ENCODE peak calls at places on chromosomes 4 and X, in five cellular contexts. T, Q, C, R and I are unnamed samples.

GRCh38 chr4:139171878-139172691 is 4.9 kb downstream of the ELF2 start:
- DNase-seq in T (no peak), Q (peak; percentile 77), C (no peak), R (no peak), I (no peak)

GRCh38 chr4:47312170-47312569 is 151.3 kb downstream of the COMMD8 start:
- DNase-seq in T (no peak), Q (no peak), C (no peak), R (no peak), I (no peak)

GRCh38 chr4:48109413-48110263 is 24.4 kb downstream of the TXK start:
- DNase-seq in T (no peak), Q (peak; percentile 58), C (peak; percentile 44), R (peak; percentile 42), I (peak; percentile 59)

GRCh38 chrX:150692296-150692695 is 900 bp upstream of the MTMR1 start:
- DNase-seq in T (no peak), Q (no peak), C (no peak), R (no peak), I (no peak)

GRCh38 chrX:46686003-46686645 is 72.8 kb downstream of the SLC9A7 start:
- DNase-seq in T (no peak), Q (peak; percentile 56), C (peak; percentile 32), R (peak; percentile 34), I (peak; percentile 24)

GRCh38 chr4:183300070-183300469 is 20.0 kb downstream of the CLDN22 start:
- DNase-seq in T (peak; percentile 63), Q (peak; percentile 15), C (no peak), R (no peak), I (no peak)

GRCh38 chr4:5738061-5738460 is 27.1 kb downstream of the EVC start:
- DNase-seq in T (no peak), Q (peak; percentile 35), C (no peak), R (no peak), I (no peak)

GRCh38 chr4:174483792-174484191 is 38.5 kb downstream of the HPGD start:
- DNase-seq in T (no peak), Q (no peak), C (no peak), R (no peak), I (no peak)

GRCh38 chrX:102712967-102713677 is 874 bp downstream of the GPRASP2 start:
- DNase-seq in T (peak; percentile 37), Q (peak; percentile 71), C (peak; percentile 9), R (no peak), I (no peak)

GRCh38 chrX:68827848-68828562 is 816 bp upstream of the EFNB1 start:
- DNase-seq in T (peak; percentile 78), Q (peak; percentile 71), C (peak; percentile 75), R (peak; percentile 66), I (peak; percentile 67)

GRCh38 chrX:133325422-133325821 is 89.9 kb downstream of the GPC4 start:
- DNase-seq in T (no peak), Q (no peak), C (no peak), R (no peak), I (no peak)

GRCh38 chrX:9566150-9566621 is 101.3 kb downstream of the TBL1X start:
- DNase-seq in T (peak; percentile 56), Q (peak; percentile 86), C (no peak), R (no peak), I (peak; percentile 5)

GRCh38 chr4:54487491-54487890 is 170.3 kb upstream of the KIT start:
- DNase-seq in T (no peak), Q (peak; percentile 54), C (no peak), R (no peak), I (no peak)

GRCh38 chr4:31415629-31416028 is 695.5 kb downstream of the PCDH7 start:
- DNase-seq in T (no peak), Q (no peak), C (no peak), R (no peak), I (no peak)

GRCh38 chr4:145289403-145290076 is 109.2 kb upstream of the OTUD4 start:
- DNase-seq in T (no peak), Q (peak; percentile 91), C (no peak), R (no peak), I (no peak)

GRCh38 chr4:87235020-87235671 is 14.7 kb upstream of the KLHL8 start:
- DNase-seq in T (no peak), Q (peak; percentile 70), C (no peak), R (no peak), I (no peak)
- H3K4me3 ChIP-seq in T (peak overlapping the region; percentile 38), Q (peak overlapping the region; percentile 76), C (peak overlapping the region; percentile 36), R (peak overlapping the region; percentile 47), I (peak overlapping the region; percentile 42)

DNA sequence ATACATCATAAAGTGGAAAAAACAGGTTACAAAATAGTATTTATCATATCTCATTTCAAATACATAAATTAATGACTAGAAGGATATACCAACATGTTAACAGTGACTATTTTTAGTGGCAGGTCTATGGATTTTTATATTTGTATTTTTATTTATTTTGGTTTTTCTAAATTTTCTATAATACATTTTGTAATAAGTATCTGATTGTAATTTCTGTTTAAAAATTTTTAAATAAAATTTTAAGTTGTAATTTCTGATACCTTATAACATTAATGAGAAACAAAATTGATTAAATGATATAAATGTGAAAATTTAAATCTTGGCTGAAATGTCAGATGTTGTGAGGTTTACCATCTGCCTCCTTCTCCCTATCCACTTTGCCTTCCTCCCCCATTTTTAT is 2.5 kb downstream of the NONO start:
- DNase-seq in T (no peak), Q (no peak), C (no peak), R (no peak), I (no peak)
- H3K4me3 ChIP-seq in T (peak overlapping the region; percentile 64), Q (peak overlapping the region; percentile 95), C (peak overlapping the region; percentile 88), R (no peak overlapping the region), I (no peak overlapping the region)

DNA sequence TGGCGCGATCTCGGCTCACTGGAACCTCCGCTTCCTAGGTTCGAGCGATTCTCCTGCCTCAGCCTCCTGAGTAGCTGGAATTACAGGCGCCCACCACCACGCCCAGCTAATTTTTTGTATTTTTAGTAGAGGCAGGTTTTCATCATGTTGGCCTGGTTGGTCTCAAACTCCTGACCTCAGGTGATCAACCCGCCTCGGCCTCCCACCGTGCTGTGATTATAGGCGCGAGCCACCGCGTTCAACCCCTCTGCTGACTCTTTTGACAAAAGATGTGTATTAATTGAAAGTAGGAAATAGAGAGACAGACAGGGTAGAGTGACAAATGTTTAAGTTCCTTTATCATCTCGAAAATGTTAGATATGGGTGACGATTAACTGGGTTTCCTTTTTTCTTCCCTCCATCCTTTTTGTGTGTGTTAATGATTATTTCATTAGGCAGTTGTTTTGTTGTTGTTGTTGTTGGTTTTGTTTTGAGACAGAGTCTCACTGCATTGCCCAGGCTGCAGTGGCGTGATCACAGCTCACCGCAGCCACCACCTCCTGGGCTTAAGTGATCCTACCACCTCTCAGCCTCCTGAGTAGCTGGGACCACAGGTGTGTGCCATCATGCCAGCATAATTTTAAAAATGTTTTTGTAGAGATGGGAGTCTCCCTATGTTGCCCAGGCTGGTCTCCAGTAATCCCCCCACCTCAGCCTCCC is 79.5 kb downstream of the KDM6A start:
- DNase-seq in T (no peak), Q (no peak), C (no peak), R (no peak), I (no peak)
- H3K4me3 ChIP-seq in T (no peak overlapping the region), Q (no peak overlapping the region), C (no peak overlapping the region), R (no peak overlapping the region), I (no peak overlapping the region)

GRCh38 chrX:53550756-53551463 is 116.7 kb upstream of the HSD17B10 start:
- DNase-seq in T (no peak), Q (no peak), C (no peak), R (no peak), I (no peak)

GRCh38 chrX:53544936-53545335 is 110.8 kb upstream of the HSD17B10 start:
- DNase-seq in T (no peak), Q (no peak), C (no peak), R (no peak), I (no peak)

DNA sequence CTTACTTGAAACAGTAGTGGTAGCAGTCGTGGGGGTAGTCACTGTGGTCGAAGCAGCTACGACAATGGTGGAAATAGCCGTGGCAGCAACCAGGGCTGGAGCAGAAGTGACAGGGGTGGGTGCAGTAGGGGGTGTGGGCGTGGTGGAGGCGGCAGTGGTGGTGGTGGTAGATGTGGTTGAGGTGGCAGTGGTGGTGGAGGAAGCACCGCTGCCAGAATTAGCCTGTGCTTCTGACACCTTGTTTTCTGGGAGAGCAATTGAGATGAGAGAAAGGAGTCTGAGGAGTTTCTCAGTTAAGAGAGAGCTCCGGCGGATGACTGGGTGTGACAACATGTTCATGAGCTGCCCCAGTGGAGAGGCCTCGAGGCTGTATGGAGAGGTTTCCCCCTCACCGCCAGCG is 113.5 kb upstream of the HSD17B10 start:
- DNase-seq in T (no peak), Q (no peak), C (no peak), R (no peak), I (no peak)
- H3K4me3 ChIP-seq in T (no peak overlapping the region), Q (no peak overlapping the region), C (no peak overlapping the region), R (no peak overlapping the region), I (no peak overlapping the region)